ENCODE peak calls at places on chromosomes 12 and 14, in four cellular contexts. T is kidney, C is neuronal stem cell, G is AG09309. L is an unnamed sample.

GRCh38 chr12:43728698-43729097 is 29.9 kb downstream of the PUS7L start:
- DNase-seq in C (no peak), T (no peak), G (no peak), L (no peak)

GRCh38 chr14:22791302-22791701 is 23.9 kb downstream of the SLC7A7 start:
- DNase-seq in C (no peak), G (peak), T (no peak), L (no peak)

GRCh38 chr12:116166306-116166705 is 111.2 kb downstream of the MED13L start:
- DNase-seq in T (no peak), C (no peak), G (no peak), L (no peak)

GRCh38 chr14:22845821-22846625 is 9.6 kb downstream of the MMP14 start:
- DNase-seq in C (no peak), G (no peak), T (peak), L (no peak)

GRCh38 chr14:53608369-53608768 is 348.3 kb downstream of the BMP4 start:
- DNase-seq in G (no peak), T (no peak), C (no peak), L (no peak)

GRCh38 chr12:110301065-110301806 is 20.2 kb downstream of the ATP2A2 start:
- DNase-seq in T (no peak), G (no peak), C (no peak), L (no peak)

GRCh38 chr12:67427336-67427735 is 158.2 kb downstream of the CAND1 start:
- DNase-seq in C (no peak), G (no peak), T (no peak), L (no peak)

GRCh38 chr12:120887253-120888043 is 16.7 kb downstream of the SPPL3 start:
- DNase-seq in T (no peak), G (no peak), C (no peak), L (no peak)

GRCh38 chr14:35333797-35334743 is 41.9 kb downstream of the PSMA6 start:
- DNase-seq in T (no peak), G (no peak), C (no peak), L (no peak)

GRCh38 chr12:24561882-24562760 is 386.8 kb downstream of the BCAT1 start:
- DNase-seq in C (peak), G (no peak), T (peak), L (no peak)

GRCh38 chr12:102023343-102023930 is 38.4 kb downstream of the WASHC3 start:
- DNase-seq in G (peak), C (no peak), T (no peak), L (no peak)

GRCh38 chr12:88258396-88258795 is 116.3 kb downstream of the TMTC3 start:
- DNase-seq in T (no peak), G (peak), C (no peak), L (no peak)

GRCh38 chr12:123141615-123142517 is 9.0 kb downstream of the PITPNM2 start:
- DNase-seq in G (peak), T (peak), C (no peak), L (no peak)

GRCh38 chr14:53147893-53148292 is 5.2 kb downstream of the DDHD1 start:
- DNase-seq in G (no peak), T (no peak), C (no peak), L (no peak)

GRCh38 chr12:18383203-18383602 is 121.9 kb downstream of the PIK3C2G start:
- DNase-seq in C (peak), T (no peak), G (peak), L (no peak)

GRCh38 chr14:63663428-63664142 is 21.9 kb upstream of the WDR89 start:
- DNase-seq in C (no peak), G (no peak), T (no peak), L (no peak)

GRCh38 chr12:26465419-26466097 is 270.2 kb downstream of the SSPN start:
- DNase-seq in T (no peak), C (no peak), G (no peak), L (no peak)

GRCh38 chr14:69226178-69226577 is 33.8 kb upstream of the GALNT16 start:
- DNase-seq in T (no peak), G (no peak), C (no peak), L (no peak)

GRCh38 chr12:85466906-85467305 is 186.9 kb downstream of the ALX1 start:
- DNase-seq in C (no peak), T (no peak), G (no peak), L (no peak)

GRCh38 chr12:39309516-39309915 is 133.4 kb downstream of the KIF21A start:
- DNase-seq in T (no peak), G (no peak), C (no peak), L (no peak)

GRCh38 chr12:89690925-89691324 is 17.7 kb downstream of the ATP2B1 start:
- DNase-seq in C (no peak), T (no peak), G (no peak), L (no peak)

GRCh38 chr12:13343380-13343779 is 146.9 kb downstream of the EMP1 start:
- DNase-seq in T (no peak), C (no peak), G (no peak), L (no peak)

GRCh38 chr14:105475916-105476845 is 1.6 kb downstream of the CRIP2 start:
- DNase-seq in T (peak), C (no peak), G (no peak), L (peak)

GRCh38 chr12:79371226-79371625 is 319.5 kb downstream of the PAWR start:
- DNase-seq in T (no peak), C (no peak), G (no peak), L (no peak)

GRCh38 chr12:71452006-71452405 is 12.4 kb downstream of the LGR5 start:
- DNase-seq in C (no peak), G (no peak), T (no peak), L (no peak)

GRCh38 chr12:117033382-117034045 is 65.7 kb downstream of the TESC start:
- DNase-seq in G (no peak), T (peak), C (no peak), L (peak)

GRCh38 chr14:51534623-51535022 is 117.1 kb upstream of the FRMD6 start:
- DNase-seq in C (no peak), T (no peak), G (no peak), L (no peak)

GRCh38 chr12:12513416-12514006 is 49.2 kb downstream of the DUSP16 start:
- DNase-seq in G (no peak), C (no peak), T (no peak), L (no peak)

GRCh38 chr14:64880382-64881121 is 845 bp upstream of the SPTB start:
- DNase-seq in C (peak), G (no peak), T (peak), L (peak)

GRCh38 chr12:52209321-52209720 is 17.5 kb upstream of the KRT80 start:
- DNase-seq in C (no peak), T (peak), G (no peak), L (no peak)

GRCh38 chr12:107539196-107539939 is 146.2 kb upstream of the PWP1 start:
- DNase-seq in T (no peak), G (no peak), C (no peak), L (no peak)

L was measured in nucleus accumbens.